ENCODE peak calls at places on chromosomes 3 and 15, in eight cellular contexts. Q, I, X, Z, V, M, B and G are unnamed samples.

GRCh38 chr3:53147161-53147902 is 13.7 kb upstream of the PRKCD start:
- DNase-seq in Q (no peak), I (no peak), X (no peak), Z (no peak), V (no peak), M (no peak), B (no peak), G (no peak)

GRCh38 chr3:11581237-11582122 is 62.2 kb downstream of the VGLL4 start:
- DNase-seq in Q (no peak), I (no peak), X (no peak), Z (no peak), V (peak; percentile 54), M (no peak), B (no peak), G (no peak)

GRCh38 chr15:88637436-88637835 is 1.4 kb upstream of the ISG20 start:
- DNase-seq in Q (no peak), I (no peak), X (no peak), Z (no peak), V (no peak), M (no peak), B (peak; percentile 69), G (no peak)

GRCh38 chr3:61876797-61877196 is 315.4 kb downstream of the PTPRG start:
- DNase-seq in Q (peak; percentile 20), I (no peak), X (no peak), Z (no peak), V (no peak), M (peak; percentile 72), B (no peak), G (peak; percentile 81)

GRCh38 chr3:192170659-192171058 is 556.7 kb downstream of the FGF12 start:
- DNase-seq in Q (no peak), I (peak; percentile 39), X (no peak), Z (no peak), V (no peak), M (peak; percentile 22), B (no peak), G (peak; percentile 22)

GRCh38 chr3:31166249-31166885 is 271.9 kb upstream of the GADL1 start:
- DNase-seq in Q (peak; percentile 60), I (peak; percentile 27), X (peak; percentile 22), Z (no peak), V (no peak), M (peak; percentile 66), B (no peak), G (peak; percentile 90)

GRCh38 chr3:150022406-150023238 is 51.9 kb upstream of the PFN2 start:
- DNase-seq in Q (no peak), I (no peak), X (no peak), Z (peak; percentile 51), V (no peak), M (peak; percentile 25), B (no peak), G (peak; percentile 55)

GRCh38 chr3:16789344-16790100 is 95.2 kb upstream of the PLCL2 start:
- DNase-seq in Q (no peak), I (no peak), X (no peak), Z (peak; percentile 23), V (no peak), M (no peak), B (no peak), G (no peak)

GRCh38 chr15:83110361-83110760 is 2.9 kb downstream of the TM6SF1 start:
- DNase-seq in Q (no peak), I (no peak), X (no peak), Z (no peak), V (no peak), M (no peak), B (no peak), G (no peak)

GRCh38 chr3:133644768-133645167 is 17.0 kb downstream of the TOPBP1 start:
- DNase-seq in Q (peak; percentile 81), I (no peak), X (peak; percentile 80), Z (no peak), V (no peak), M (peak; percentile 65), B (no peak), G (peak; percentile 80)

GRCh38 chr3:31776016-31776415 is 205.0 kb downstream of the OSBPL10 start:
- DNase-seq in Q (no peak), I (no peak), X (no peak), Z (no peak), V (no peak), M (peak; percentile 53), B (no peak), G (no peak)

GRCh38 chr3:31312400-31312799 is 220.3 kb upstream of the STT3B start:
- DNase-seq in Q (no peak), I (no peak), X (no peak), Z (peak; percentile 85), V (no peak), M (peak; percentile 43), B (no peak), G (peak; percentile 74)

GRCh38 chr3:150309557-150309956 is 98.5 kb upstream of the TSC22D2 start:
- DNase-seq in Q (peak; percentile 37), I (no peak), X (peak; percentile 32), Z (no peak), V (no peak), M (peak; percentile 77), B (no peak), G (peak; percentile 93)

GRCh38 chr3:48194446-48195071 is 6.3 kb upstream of the CDC25A start:
- DNase-seq in Q (no peak), I (peak; percentile 82), X (peak; percentile 56), Z (peak; percentile 69), V (peak; percentile 39), M (peak; percentile 64), B (no peak), G (peak; percentile 71)

DNA sequence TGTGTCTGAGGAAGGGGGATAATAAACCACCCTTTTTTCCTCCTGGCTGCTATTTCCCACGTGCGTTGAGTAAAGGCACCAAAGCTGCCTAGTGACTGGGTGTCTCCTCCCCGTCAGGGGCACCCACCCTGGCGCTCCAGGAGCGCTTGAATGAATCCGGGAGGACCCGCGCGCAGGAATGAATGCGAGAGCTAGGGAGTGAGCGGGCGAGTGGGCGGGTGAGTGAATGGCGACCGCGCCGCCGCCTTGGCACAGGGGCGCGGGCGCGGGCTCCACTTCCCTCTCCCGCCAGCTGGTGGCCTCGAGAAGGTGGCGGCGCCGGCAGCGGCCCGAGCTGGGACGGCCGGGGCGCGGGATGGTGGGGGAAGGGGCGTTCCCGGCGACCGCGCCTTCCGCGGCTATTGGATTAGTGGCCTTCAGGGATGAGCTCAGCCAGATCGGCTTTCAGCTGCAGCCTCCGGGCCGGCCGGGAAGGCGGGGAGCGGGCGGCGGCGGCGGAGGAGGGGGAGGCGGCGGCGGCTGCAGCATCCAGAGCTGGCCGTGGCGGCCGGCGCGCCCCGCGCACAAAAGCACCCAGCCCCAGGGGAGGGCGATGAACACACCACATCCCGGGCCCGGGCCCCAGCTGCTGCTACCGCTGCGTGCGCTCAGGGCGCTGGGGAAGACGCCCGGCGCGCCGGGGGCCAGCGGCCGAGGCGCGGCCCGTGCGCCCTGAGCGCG is at the start of gene SPSB4:
- DNase-seq in Q (no peak), I (no peak), X (peak; percentile 47), Z (peak; percentile 61), V (no peak), M (peak; percentile 37), B (peak; percentile 79), G (peak; percentile 27)
- TF ChIP-seq CTCF in Q (no peak), I (peak; percentile 21), X (no peak), Z (no peak), V (no peak), M (no peak), B (no peak), G (no peak)

DNA sequence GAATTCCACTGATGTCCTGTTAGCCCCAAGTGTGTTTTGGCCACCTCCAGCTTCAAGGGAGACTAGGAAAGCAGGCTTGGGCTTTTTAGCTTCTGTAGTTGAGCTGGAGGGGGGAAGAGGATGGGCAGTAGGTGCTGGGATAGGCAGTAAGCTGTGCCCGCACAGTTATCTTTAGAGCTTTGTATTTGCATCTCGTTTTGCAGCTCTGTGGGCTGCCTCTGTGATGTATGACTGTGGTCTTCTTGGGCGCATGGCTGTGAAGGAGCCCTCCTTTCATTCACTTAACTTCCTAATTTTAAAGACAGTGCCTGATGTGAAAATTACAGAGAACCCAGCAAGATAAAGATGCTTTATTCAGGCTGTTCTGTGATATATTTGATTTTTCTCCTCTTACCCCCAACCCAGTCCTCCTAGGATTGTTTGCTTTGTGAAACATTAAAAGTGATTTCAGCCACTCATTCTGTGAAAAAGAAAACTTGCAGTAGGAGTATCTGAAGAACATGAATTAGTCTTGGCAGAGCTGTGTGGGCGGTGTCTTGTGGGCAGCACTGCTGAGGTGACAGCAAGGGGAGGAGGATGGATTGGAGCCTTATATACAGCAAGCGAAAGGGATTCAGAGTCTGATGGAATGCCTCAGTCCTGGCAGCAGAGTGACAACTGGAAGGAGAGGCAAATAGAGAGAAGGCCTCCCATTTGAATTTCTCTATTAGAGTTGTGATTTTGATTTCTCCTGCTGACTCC is 74.3 kb downstream of the LARS2 start:
- DNase-seq in Q (no peak), I (no peak), X (no peak), Z (peak; percentile 38), V (no peak), M (no peak), B (no peak), G (peak; percentile 17)
- H3K4me3 ChIP-seq in Q (no peak overlapping the region), I (no peak overlapping the region), X (no peak overlapping the region), Z (no peak overlapping the region), V (no peak overlapping the region), M (no peak overlapping the region), B (no peak overlapping the region), G (no peak overlapping the region)

GRCh38 chr3:64685800-64686445 is 1.9 kb downstream of the ADAMTS9 start:
- DNase-seq in Q (peak; percentile 11), I (peak; percentile 94), X (peak; percentile 57), Z (no peak), V (peak; percentile 91), M (peak; percentile 89), B (peak; percentile 86), G (peak; percentile 93)
- TF ChIP-seq CTCF in Q (no peak), I (no peak), X (peak; percentile 14), Z (no peak), V (peak; percentile 10), M (peak; percentile 30), B (no peak), G (peak; percentile 30)

GRCh38 chr3:123446210-123446609 is 2.7 kb downstream of the ADCY5 start:
- DNase-seq in Q (no peak), I (no peak), X (no peak), Z (no peak), V (no peak), M (no peak), B (peak; percentile 22), G (no peak)

GRCh38 chr3:123447749-123448502 is 964 bp downstream of the ADCY5 start:
- DNase-seq in Q (no peak), I (no peak), X (no peak), Z (no peak), V (no peak), M (no peak), B (no peak), G (no peak)

GRCh38 chr3:123447416-123447748 is 1.5 kb downstream of the ADCY5 start:
- DNase-seq in Q (no peak), I (no peak), X (no peak), Z (no peak), V (no peak), M (no peak), B (peak; percentile 71), G (no peak)

GRCh38 chr3:123445702-123446101 is 3.2 kb downstream of the ADCY5 start:
- DNase-seq in Q (no peak), I (no peak), X (no peak), Z (no peak), V (no peak), M (no peak), B (no peak), G (no peak)

DNA sequence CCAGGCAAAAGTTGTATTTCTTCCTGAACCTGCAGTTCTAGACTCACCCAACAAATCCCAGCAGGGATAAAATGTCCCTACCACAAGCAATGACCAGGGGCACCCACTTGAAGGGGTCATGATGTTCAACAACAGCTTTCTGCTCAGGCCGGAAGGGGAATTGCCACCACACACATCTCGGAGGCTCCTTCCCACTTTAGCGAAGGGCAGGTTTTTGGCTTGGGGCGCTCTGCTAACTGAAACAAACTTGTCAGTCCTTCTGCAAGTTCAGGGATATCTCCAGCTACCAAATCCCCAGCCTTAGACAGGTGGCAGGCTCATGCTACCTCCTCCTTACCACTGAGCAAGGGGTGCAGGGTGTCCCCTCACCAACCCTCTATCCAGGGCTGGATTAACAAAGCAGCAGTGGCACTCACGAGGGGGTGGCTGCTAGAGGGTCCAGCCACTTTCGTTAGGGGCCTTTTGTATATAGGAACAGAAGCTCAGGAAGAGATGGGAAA is 2.2 kb downstream of the ADCY5 start:
- DNase-seq in Q (no peak), I (no peak), X (no peak), Z (no peak), V (no peak), M (no peak), B (peak; percentile 44), G (no peak)
- H3K4me3 ChIP-seq in Q (no peak overlapping the region), I (no peak overlapping the region), X (no peak overlapping the region), Z (no peak overlapping the region), V (peak overlapping the region; percentile 78), M (no peak overlapping the region), B (peak overlapping the region; percentile 63), G (no peak overlapping the region)